ENCODE peak calls at places on chromosomes 5 and 9, in four cellular contexts. U, I, P and S are unnamed samples.

GRCh38 chr9:107219486-107219853 is 63.6 kb upstream of the RAD23B start:
- DNase-seq in U (no peak), I (no peak), P (no peak), S (no peak)

GRCh38 chr5:54083245-54083644 is 227.1 kb downstream of the ARL15 start:
- DNase-seq in U (no peak), I (no peak), P (no peak), S (no peak)

GRCh38 chr9:81717061-81717746 is 27.9 kb upstream of the TLE1 start:
- DNase-seq in I (no peak), P (no peak), U (no peak), S (no peak)

GRCh38 chr9:83526901-83527300 is 11.3 kb downstream of the FRMD3 start:
- DNase-seq in P (no peak), U (no peak), I (no peak), S (no peak)

GRCh38 chr9:35105571-35106342 is 2.8 kb upstream of the STOML2 start:
- DNase-seq in P (no peak), U (no peak), I (no peak), S (no peak)

GRCh38 chr9:79577969-79578723 is 6.4 kb downstream of the TLE4 start:
- DNase-seq in U (no peak), I (no peak), P (no peak), S (no peak)

GRCh38 chr5:79070002-79070567 is 518 bp downstream of the BHMT2 start:
- DNase-seq in P (no peak), U (no peak), I (no peak), S (no peak)

GRCh38 chr9:132712753-132713152 is 42.5 kb downstream of the GTF3C4 start:
- DNase-seq in I (no peak), P (no peak), U (no peak), S (no peak)

GRCh38 chr5:36662291-36662851 is 56.0 kb downstream of the SLC1A3 start:
- DNase-seq in U (no peak), P (no peak), I (no peak), S (no peak)

GRCh38 chr9:89654025-89654662 is 49.3 kb downstream of the GADD45G start:
- DNase-seq in I (no peak), U (no peak), P (no peak), S (no peak)

GRCh38 chr5:113271015-113271414 is 163.8 kb downstream of the TSSK1B start:
- DNase-seq in U (no peak), I (no peak), P (no peak), S (no peak)

GRCh38 chr9:69785757-69786156 is 25.9 kb upstream of the PTAR1 start:
- DNase-seq in I (no peak), P (no peak), U (peak), S (no peak)

GRCh38 chr5:134003957-134004625 is 684 bp downstream of the VDAC1 start:
- DNase-seq in I (no peak), U (peak), P (peak), S (peak)

GRCh38 chr5:101686541-101686940 is 609.5 kb downstream of the SLCO4C1 start:
- DNase-seq in P (no peak), I (no peak), U (no peak), S (no peak)

GRCh38 chr5:151696470-151697061 is 9.9 kb upstream of the SPARC start:
- DNase-seq in I (peak), U (no peak), P (no peak), S (no peak)

GRCh38 chr5:135013947-135014570 is 20.0 kb downstream of the PITX1 start:
- DNase-seq in U (no peak), I (no peak), P (no peak), S (no peak)

GRCh38 chr5:149747141-149747832 is 17.2 kb downstream of the PPARGC1B start:
- DNase-seq in I (no peak), P (no peak), U (peak), S (no peak)

GRCh38 chr5:74167206-74167929 is 473.2 kb downstream of the ENC1 start:
- DNase-seq in I (peak), P (no peak), U (peak), S (no peak)

GRCh38 chr9:93860694-93861658 is 94.2 kb downstream of the BARX1 start:
- DNase-seq in U (no peak), P (no peak), I (no peak), S (no peak)

GRCh38 chr5:172078027-172078426 is 71.6 kb upstream of the FBXW11 start:
- DNase-seq in U (no peak), I (no peak), P (no peak), S (no peak)